ENCODE peak calls at places on chromosomes 16 and 17, in four cellular contexts. One of them, this sample, is unnamed.

GRCh38 chr17:48335168-48335567 is 94.8 kb downstream of the SKAP1 start:
- DNase-seq in NT2/D1: no peak
- DNase-seq in GM23248: no peak
- DNase-seq in H1: no peak
- DNase-seq in this sample: no peak

GRCh38 chr17:82956146-82956725 is 116.4 kb upstream of the ZNF750 start:
- DNase-seq in NT2/D1: no peak
- DNase-seq in GM23248: no peak
- DNase-seq in H1: no peak
- DNase-seq in this sample: no peak

GRCh38 chr16:84181144-84181915 is 5.5 kb downstream of the TAF1C start:
- DNase-seq in NT2/D1: no peak
- DNase-seq in GM23248: no peak
- DNase-seq in H1: no peak
- DNase-seq in this sample: no peak

GRCh38 chr16:30853758-30854157 is 40.1 kb downstream of the BCL7C start:
- DNase-seq in NT2/D1: no peak
- DNase-seq in GM23248: peak; percentile 43
- DNase-seq in H1: no peak
- DNase-seq in this sample: no peak

GRCh38 chr16:14509675-14510132 is 120.4 kb downstream of the PARN start:
- DNase-seq in NT2/D1: no peak
- DNase-seq in GM23248: peak; percentile 46
- DNase-seq in H1: no peak
- DNase-seq in this sample: no peak

GRCh38 chr17:70144260-70144846 is 25.0 kb upstream of the KCNJ2 start:
- DNase-seq in NT2/D1: no peak
- DNase-seq in GM23248: peak; percentile 56
- DNase-seq in H1: no peak
- DNase-seq in this sample: no peak

GRCh38 chr16:47045459-47045858 is 72.0 kb upstream of the DNAJA2 start:
- DNase-seq in NT2/D1: no peak
- DNase-seq in GM23248: no peak
- DNase-seq in H1: no peak
- DNase-seq in this sample: no peak

GRCh38 chr16:74726736-74727135 is 26.1 kb upstream of the MLKL start:
- DNase-seq in NT2/D1: no peak
- DNase-seq in GM23248: no peak
- DNase-seq in H1: peak; percentile 86
- DNase-seq in this sample: no peak

GRCh38 chr17:82350182-82351030 is 8.6 kb upstream of the TEX19 start:
- DNase-seq in NT2/D1: no peak
- DNase-seq in GM23248: no peak
- DNase-seq in H1: no peak
- DNase-seq in this sample: no peak

GRCh38 chr16:55030944-55031343 is 100.3 kb downstream of the IRX5 start:
- DNase-seq in NT2/D1: no peak
- DNase-seq in GM23248: no peak
- DNase-seq in H1: no peak
- DNase-seq in this sample: no peak

GRCh38 chr16:81445926-81446317 is 1.3 kb downstream of the CMIP start:
- DNase-seq in NT2/D1: no peak
- DNase-seq in GM23248: peak; percentile 45
- DNase-seq in H1: peak; percentile 48
- DNase-seq in this sample: no peak

GRCh38 chr17:42272576-42272975 is 3.6 kb downstream of the STAT5B start:
- DNase-seq in NT2/D1: no peak
- DNase-seq in GM23248: no peak
- DNase-seq in H1: no peak
- DNase-seq in this sample: no peak

GRCh38 chr16:8877894-8878522 is 4.1 kb upstream of the LITAFD start:
- DNase-seq in NT2/D1: no peak
- DNase-seq in GM23248: no peak
- DNase-seq in H1: no peak
- DNase-seq in this sample: no peak

GRCh38 chr17:8163978-8164814 is 1.4 kb upstream of the VAMP2 start:
- DNase-seq in NT2/D1: no peak
- DNase-seq in GM23248: peak; percentile 87
- DNase-seq in H1: no peak
- DNase-seq in this sample: no peak

GRCh38 chr16:86883583-86884188 is 305.3 kb downstream of the FOXL1 start:
- DNase-seq in NT2/D1: no peak
- DNase-seq in GM23248: no peak
- DNase-seq in H1: no peak
- DNase-seq in this sample: no peak

GRCh38 chr17:60579090-60579489 is 20.9 kb upstream of the PPM1D start:
- DNase-seq in NT2/D1: no peak
- DNase-seq in GM23248: peak; percentile 36
- DNase-seq in H1: no peak
- DNase-seq in this sample: no peak

GRCh38 chr17:60712675-60713074 is 35.0 kb downstream of the BCAS3 start:
- DNase-seq in NT2/D1: no peak
- DNase-seq in GM23248: no peak
- DNase-seq in H1: no peak
- DNase-seq in this sample: no peak

GRCh38 chr17:44258811-44259351 is 9.1 kb downstream of the SLC4A1 start:
- DNase-seq in NT2/D1: no peak
- DNase-seq in GM23248: no peak
- DNase-seq in H1: no peak
- DNase-seq in this sample: no peak

GRCh38 chr16:24035127-24035842 is 199.5 kb downstream of the PRKCB start:
- DNase-seq in NT2/D1: no peak
- DNase-seq in GM23248: no peak
- DNase-seq in H1: no peak
- DNase-seq in this sample: no peak

GRCh38 chr17:33765871-33766270 is 472.8 kb upstream of the ASIC2 start:
- DNase-seq in NT2/D1: no peak
- DNase-seq in GM23248: no peak
- DNase-seq in H1: no peak
- DNase-seq in this sample: no peak

GRCh38 chr16:72961115-72961832 is 86.7 kb downstream of the ZFHX3 start:
- DNase-seq in NT2/D1: no peak
- DNase-seq in GM23248: peak; percentile 22
- DNase-seq in H1: no peak
- DNase-seq in this sample: no peak

GRCh38 chr17:61159415-61159814 is 240.2 kb upstream of the TBX2 start:
- DNase-seq in NT2/D1: no peak
- DNase-seq in GM23248: peak; percentile 16
- DNase-seq in H1: no peak
- DNase-seq in this sample: no peak

GRCh38 chr17:2068589-2069051 is 13.7 kb downstream of the HIC1 start:
- DNase-seq in NT2/D1: no peak
- DNase-seq in GM23248: peak; percentile 63
- DNase-seq in H1: no peak
- DNase-seq in this sample: no peak

GRCh38 chr16:56589141-56590039 is at the start of gene MT3:
- DNase-seq in NT2/D1: no peak
- DNase-seq in GM23248: peak; percentile 53
- DNase-seq in H1: peak; percentile 64
- DNase-seq in this sample: no peak

GRCh38 chr17:59423137-59423703 is 91.8 kb downstream of the YPEL2 start:
- DNase-seq in NT2/D1: no peak
- DNase-seq in GM23248: peak; percentile 87
- DNase-seq in H1: no peak
- DNase-seq in this sample: no peak

GRCh38 chr17:40419559-40420331 is 2.0 kb upstream of the TOP2A start:
- DNase-seq in NT2/D1: no peak
- DNase-seq in GM23248: no peak
- DNase-seq in H1: no peak
- DNase-seq in this sample: no peak

GRCh38 chr16:52271088-52271487 is 275.9 kb downstream of the TOX3 start:
- DNase-seq in NT2/D1: no peak
- DNase-seq in GM23248: no peak
- DNase-seq in H1: no peak
- DNase-seq in this sample: no peak

GRCh38 chr17:21168555-21168865 is 41.7 kb downstream of the DHRS7B start:
- DNase-seq in NT2/D1: no peak
- DNase-seq in GM23248: no peak
- DNase-seq in H1: no peak
- DNase-seq in this sample: no peak

GRCh38 chr16:29712770-29713169 is 33.0 kb downstream of the C16orf54 start:
- DNase-seq in NT2/D1: no peak
- DNase-seq in GM23248: no peak
- DNase-seq in H1: no peak
- DNase-seq in this sample: no peak

DNA sequence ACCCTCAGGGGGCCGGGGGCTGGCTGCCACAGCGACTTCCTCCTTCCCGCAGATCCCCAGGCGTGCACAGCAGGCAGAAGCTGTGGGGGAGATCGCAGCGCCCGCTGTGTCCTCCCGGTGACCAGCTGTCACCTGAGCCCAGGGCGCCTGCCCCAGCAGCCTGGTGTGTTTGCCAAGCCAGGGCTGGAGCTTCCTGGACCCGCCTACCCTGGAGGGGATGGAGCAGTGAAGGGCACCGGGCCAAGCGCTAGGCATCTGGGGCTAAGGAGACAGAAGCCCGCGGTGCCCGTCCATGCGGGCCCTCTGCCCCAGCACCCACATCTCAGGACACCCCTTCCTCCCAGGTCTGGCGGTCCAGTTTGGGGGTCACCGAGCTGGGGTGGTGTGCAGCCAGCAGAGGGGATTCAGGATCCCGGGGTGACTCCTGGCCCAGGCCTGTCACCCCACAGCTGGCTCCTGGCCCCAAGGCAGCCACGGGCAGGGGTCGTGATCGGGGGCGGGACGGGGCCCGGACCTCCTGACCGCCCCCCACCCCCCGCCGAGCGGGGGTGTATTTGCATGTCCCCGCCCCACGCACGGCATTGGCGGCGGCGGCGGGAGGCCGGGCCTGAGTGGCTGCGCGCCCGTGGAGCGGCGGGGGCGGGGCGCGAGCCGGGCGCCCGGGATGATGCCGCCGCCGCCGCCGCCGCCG is at the start of gene RAB26:
- DNase-seq in NT2/D1: no peak
- DNase-seq in GM23248: peak; percentile 69
- DNase-seq in H1: peak; percentile 90
- DNase-seq in this sample: no peak
- H3K4me1 ChIP-seq in NT2/D1: peaks cover 47% of the 10 kb centered on the region
- H3K4me1 ChIP-seq in GM23248: peaks cover 18% of the 10 kb centered on the region
- H3K4me1 ChIP-seq in H1: peaks cover 24% of the 10 kb centered on the region
- H3K4me1 ChIP-seq in this sample: peaks cover 52% of the 10 kb centered on the region

GRCh38 chr17:55356440-55357328 is 65.0 kb downstream of the MMD start:
- DNase-seq in NT2/D1: peak; percentile 72
- DNase-seq in GM23248: peak; percentile 74
- DNase-seq in H1: peak; percentile 84
- DNase-seq in this sample: no peak

GRCh38 chr17:55348749-55349354 is 72.8 kb downstream of the MMD start:
- DNase-seq in NT2/D1: no peak
- DNase-seq in GM23248: peak; percentile 76
- DNase-seq in H1: peak; percentile 57
- DNase-seq in this sample: no peak

GRCh38 chr17:55354941-55355340 is 66.7 kb downstream of the MMD start:
- DNase-seq in NT2/D1: no peak
- DNase-seq in GM23248: no peak
- DNase-seq in H1: no peak
- DNase-seq in this sample: no peak

GRCh38 chr17:55351027-55351625 is 70.5 kb downstream of the MMD start:
- DNase-seq in NT2/D1: no peak
- DNase-seq in GM23248: no peak
- DNase-seq in H1: no peak
- DNase-seq in this sample: no peak

DNA sequence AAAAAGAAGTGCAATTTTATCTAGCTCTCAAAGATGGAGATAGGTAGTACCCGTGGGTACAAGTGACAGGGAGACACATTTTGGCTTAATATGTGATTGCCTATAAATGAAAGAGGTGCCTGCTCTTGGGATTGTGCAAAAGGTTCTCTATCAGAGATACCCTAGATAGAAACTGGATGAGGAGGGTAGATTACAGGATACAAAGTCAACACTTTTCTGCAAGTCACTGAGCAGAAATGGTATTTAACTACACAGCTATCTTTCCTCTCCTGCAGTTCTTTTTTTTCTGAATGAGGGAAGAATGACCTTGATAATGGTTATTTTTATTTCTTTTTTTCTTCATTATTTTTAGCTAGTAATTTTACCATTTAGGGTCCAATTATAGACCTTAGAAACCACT is 67.6 kb downstream of the MMD start:
- DNase-seq in NT2/D1: no peak
- DNase-seq in GM23248: no peak
- DNase-seq in H1: no peak
- DNase-seq in this sample: no peak
- H3K4me3 ChIP-seq in NT2/D1: no peak overlapping the region
- H3K4me3 ChIP-seq in GM23248: no peak overlapping the region
- H3K4me3 ChIP-seq in H1: no peak overlapping the region
- H3K4me3 ChIP-seq in this sample: no peak overlapping the region

GRCh38 chr16:85290626-85291301 is 178.5 kb upstream of the CIBAR2 start:
- DNase-seq in NT2/D1: no peak
- DNase-seq in GM23248: no peak
- DNase-seq in H1: no peak
- DNase-seq in this sample: no peak
- H3K4me1 ChIP-seq in NT2/D1: peaks cover 20% of the 10 kb centered on the region
- H3K4me1 ChIP-seq in GM23248: peaks cover 21% of the 10 kb centered on the region
- H3K4me1 ChIP-seq in H1: peaks cover 1% of the 10 kb centered on the region
- H3K4me1 ChIP-seq in this sample: peaks cover 8% of the 10 kb centered on the region

GRCh38 chr16:27764427-27764826 is 214.5 kb downstream of the KATNIP start:
- DNase-seq in NT2/D1: no peak
- DNase-seq in GM23248: no peak
- DNase-seq in H1: no peak
- DNase-seq in this sample: no peak

GRCh38 chr16:27760845-27761176 is 210.9 kb downstream of the KATNIP start:
- DNase-seq in NT2/D1: no peak
- DNase-seq in GM23248: no peak
- DNase-seq in H1: no peak
- DNase-seq in this sample: no peak

GRCh38 chr16:27759947-27760844 is 210.3 kb downstream of the KATNIP start:
- DNase-seq in NT2/D1: no peak
- DNase-seq in GM23248: no peak
- DNase-seq in H1: no peak
- DNase-seq in this sample: no peak

GRCh38 chr16:27761816-27762215 is 211.9 kb downstream of the KATNIP start:
- DNase-seq in NT2/D1: peak; percentile 28
- DNase-seq in GM23248: no peak
- DNase-seq in H1: no peak
- DNase-seq in this sample: no peak

GRCh38 chr16:27762441-27762840 is 212.5 kb downstream of the KATNIP start:
- DNase-seq in NT2/D1: no peak
- DNase-seq in GM23248: peak; percentile 34
- DNase-seq in H1: no peak
- DNase-seq in this sample: no peak
- H3K4me3 ChIP-seq in NT2/D1: no peak overlapping the region
- H3K4me3 ChIP-seq in GM23248: no peak overlapping the region
- H3K4me3 ChIP-seq in H1: no peak overlapping the region
- H3K4me3 ChIP-seq in this sample: no peak overlapping the region

DNA sequence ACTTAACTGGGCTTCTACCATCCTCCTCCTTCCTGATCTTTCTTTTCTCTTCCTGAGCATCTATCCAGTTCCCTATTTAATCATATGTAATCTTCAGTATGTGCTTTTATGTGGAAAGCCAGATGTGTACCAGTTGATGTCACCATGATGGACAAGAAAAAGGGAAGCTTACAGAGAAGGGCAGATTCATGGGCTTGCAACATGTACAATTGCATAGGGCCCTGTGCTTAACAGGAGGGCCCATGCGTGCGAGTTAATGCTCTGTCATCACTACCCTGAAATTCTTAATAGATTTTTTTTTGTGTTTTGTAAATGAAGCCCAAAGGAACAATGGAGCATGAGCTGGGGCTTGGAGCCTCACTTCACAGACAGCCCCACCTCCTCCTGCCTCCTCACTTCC is 124.3 kb downstream of the CDH13 start:
- DNase-seq in NT2/D1: no peak
- DNase-seq in GM23248: no peak
- DNase-seq in H1: no peak
- DNase-seq in this sample: no peak
- H3K4me1 ChIP-seq in NT2/D1: no peaks in the 10 kb centered on the region
- H3K4me1 ChIP-seq in GM23248: peaks cover 41% of the 10 kb centered on the region
- H3K4me1 ChIP-seq in H1: no peaks in the 10 kb centered on the region
- H3K4me1 ChIP-seq in this sample: no peaks in the 10 kb centered on the region

This sample was measured in esophagus squamous epithelium.